ENCODE peak calls at places on chromosomes 5 and 9, in six cellular contexts. U, O, Y, A, V and Z are unnamed samples.

GRCh38 chr9:72203205-72203803 is 54.1 kb downstream of the GDA start:
- DNase-seq in A (peak; percentile 56), O (no peak), Y (no peak), U (peak; percentile 11), V (no peak), Z (peak; percentile 54)

GRCh38 chr9:73451003-73451402 is 299.3 kb downstream of the ANXA1 start:
- DNase-seq in A (no peak), V (no peak), O (no peak), U (no peak), Y (no peak), Z (peak; percentile 53)

GRCh38 chr5:41370482-41370881 is 139.9 kb downstream of the PLCXD3 start:
- DNase-seq in A (no peak), O (no peak), Y (no peak), V (no peak), U (no peak), Z (no peak)

GRCh38 chr9:87545858-87546257 is 48.2 kb downstream of the DAPK1 start:
- DNase-seq in O (no peak), Y (no peak), V (no peak), U (no peak), A (no peak), Z (no peak)

GRCh38 chr9:5850735-5851122 is 17.8 kb upstream of the ERMP1 start:
- DNase-seq in Y (no peak), U (no peak), O (no peak), A (no peak), V (no peak), Z (peak; percentile 68)

GRCh38 chr5:9447691-9448090 is 98.2 kb downstream of the SEMA5A start:
- DNase-seq in O (no peak), A (no peak), Y (no peak), V (no peak), U (no peak), Z (no peak)

GRCh38 chr5:172548311-172548731 is 92.7 kb upstream of the NEURL1B start:
- DNase-seq in V (no peak), A (no peak), Y (no peak), O (peak; percentile 70), U (no peak), Z (no peak)

GRCh38 chr5:56112526-56113121 is 117.9 kb upstream of the IL6ST start:
- DNase-seq in O (no peak), V (no peak), Y (no peak), U (no peak), A (peak; percentile 14), Z (peak; percentile 87)

GRCh38 chr5:73938280-73938937 is 312.4 kb downstream of the ARHGEF28 start:
- DNase-seq in O (no peak), A (peak; percentile 87), U (no peak), V (no peak), Y (no peak), Z (peak; percentile 97)

GRCh38 chr9:111937781-111938426 is 41.3 kb downstream of the UGCG start:
- DNase-seq in O (no peak), Y (no peak), V (peak; percentile 57), U (no peak), A (no peak), Z (peak; percentile 53)

GRCh38 chr5:143011621-143012020 is 241.4 kb downstream of the ARHGAP26 start:
- DNase-seq in A (no peak), V (no peak), U (peak; percentile 62), Y (no peak), O (no peak), Z (no peak)

GRCh38 chr5:141617682-141618029 is 1.1 kb downstream of the DIAPH1 start:
- DNase-seq in A (peak; percentile 22), Y (no peak), O (no peak), U (no peak), V (no peak), Z (peak; percentile 32)

GRCh38 chr9:38707885-38708640 is 11.9 kb downstream of the FAM240B start:
- DNase-seq in O (no peak), A (peak; percentile 29), Y (no peak), U (peak; percentile 27), V (no peak), Z (no peak)
- TF ChIP-seq CTCF in O (no peak), A (peak; percentile 48), Y (no peak), U (peak; percentile 48), V (no peak), Z (peak; percentile 53)

DNA sequence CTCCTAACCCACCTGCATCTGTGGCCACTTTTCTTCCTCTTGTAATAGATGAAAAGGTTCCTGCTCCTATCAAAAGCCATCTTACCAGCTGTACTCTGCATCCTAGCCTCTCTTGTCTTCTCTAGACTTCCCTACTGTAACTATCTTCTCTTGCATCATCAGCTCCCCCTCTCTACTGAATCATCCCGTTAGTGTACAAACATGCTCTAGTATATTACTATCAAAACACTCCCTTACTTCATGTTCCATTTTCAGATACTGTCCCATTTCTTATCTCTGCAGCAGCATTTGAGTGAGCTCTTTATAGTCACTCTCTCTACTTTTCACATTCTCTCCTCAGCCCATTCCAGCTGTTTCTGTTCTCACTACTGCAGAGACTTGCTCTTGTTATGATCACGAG is 2.8 kb downstream of the SRA1 start:
- DNase-seq in A (no peak), U (no peak), Y (no peak), O (no peak), V (no peak), Z (peak; percentile 73)
- H3K36me3 ChIP-seq in A (peaks cover 21% of the 10 kb centered on the region), U (peaks cover 4% of the 10 kb centered on the region), Y (peaks cover 39% of the 10 kb centered on the region), O (peaks cover 3% of the 10 kb centered on the region), V (peaks cover 14% of the 10 kb centered on the region), Z (peaks cover 18% of the 10 kb centered on the region)

GRCh38 chr5:16603701-16604100 is 13.1 kb downstream of the RETREG1 start:
- DNase-seq in U (no peak), A (no peak), Y (no peak), V (no peak), O (no peak), Z (no peak)

GRCh38 chr5:16600397-16600796 is 16.4 kb downstream of the RETREG1 start:
- DNase-seq in O (peak; percentile 73), U (no peak), V (no peak), Y (peak; percentile 79), A (no peak), Z (no peak)

GRCh38 chr5:16602182-16602581 is 14.6 kb downstream of the RETREG1 start:
- DNase-seq in Y (no peak), A (no peak), O (no peak), U (no peak), V (no peak), Z (no peak)

GRCh38 chr5:16603295-16603694 is 13.5 kb downstream of the RETREG1 start:
- DNase-seq in Y (peak; percentile 39), V (no peak), U (no peak), A (no peak), O (no peak), Z (no peak)

DNA sequence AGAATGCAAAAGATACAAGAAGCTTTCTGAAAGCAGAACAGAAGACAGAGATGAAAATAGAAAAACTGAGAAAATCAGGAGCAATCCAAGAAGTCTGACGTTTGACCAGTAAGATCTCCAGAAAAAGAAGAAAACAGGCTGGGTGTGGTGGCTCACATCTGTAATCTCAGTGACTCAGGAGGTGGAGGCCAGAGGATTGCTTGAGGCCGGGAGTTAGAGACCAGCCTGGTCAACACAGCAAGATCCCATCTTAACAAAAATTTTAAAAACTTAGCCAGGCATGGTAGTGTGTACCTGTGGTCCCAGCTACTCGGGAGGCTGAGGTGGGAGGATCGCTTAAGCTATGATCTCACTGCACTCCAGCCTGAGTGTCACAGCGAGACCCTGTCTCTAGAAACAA is 15.8 kb downstream of the RETREG1 start:
- DNase-seq in U (no peak), A (no peak), Y (no peak), O (no peak), V (no peak), Z (no peak)
- H3K4me3 ChIP-seq in U (no peak overlapping the region), A (no peak overlapping the region), Y (no peak overlapping the region), O (no peak overlapping the region), V (no peak overlapping the region), Z (no peak overlapping the region)

GRCh38 chr5:35617435-35618296 is at the start of gene SPEF2:
- DNase-seq in V (peak; percentile 81), Y (peak; percentile 91), U (peak; percentile 85), O (peak; percentile 87), A (peak; percentile 92), Z (peak; percentile 79)
- TF ChIP-seq CTCF in V (peak; percentile 78), Y (peak; percentile 71), U (peak; percentile 86), O (peak; percentile 62), A (peak; percentile 91), Z (peak; percentile 87)

GRCh38 chr5:37170856-37171255 is 78.3 kb downstream of the CPLANE1 start:
- DNase-seq in V (no peak), A (no peak), Y (no peak), U (no peak), O (no peak), Z (no peak)
- H3K36me3 ChIP-seq in V (no peaks in the 10 kb centered on the region), A (peaks cover 17% of the 10 kb centered on the region), Y (peaks cover 81% of the 10 kb centered on the region), U (no peaks in the 10 kb centered on the region), O (peaks cover 35% of the 10 kb centered on the region), Z (peaks cover 1% of the 10 kb centered on the region)

GRCh38 chr9:93100265-93100636 is 4.2 kb downstream of the CARD19 start:
- DNase-seq in V (no peak), A (no peak), U (no peak), O (peak; percentile 53), Y (peak; percentile 23), Z (no peak)

GRCh38 chr9:93098236-93098946 is 2.4 kb downstream of the CARD19 start:
- DNase-seq in Y (peak; percentile 98), U (no peak), A (peak; percentile 95), O (peak; percentile 97), V (peak; percentile 69), Z (peak; percentile 91)

GRCh38 chr9:93097496-93098205 is 1.6 kb downstream of the CARD19 start:
- DNase-seq in V (no peak), U (no peak), Y (peak; percentile 80), A (peak; percentile 9), O (peak; percentile 66), Z (no peak)

GRCh38 chr9:93096811-93097382 is 880 bp downstream of the CARD19 start:
- DNase-seq in A (no peak), V (no peak), Y (peak; percentile 13), O (peak; percentile 69), U (no peak), Z (no peak)

GRCh38 chr9:93099551-93100264 is 3.7 kb downstream of the CARD19 start:
- DNase-seq in Y (peak; percentile 68), U (no peak), V (no peak), A (no peak), O (peak; percentile 67), Z (no peak)
- H3K4me3 ChIP-seq in Y (no peak overlapping the region), U (no peak overlapping the region), V (no peak overlapping the region), A (no peak overlapping the region), O (no peak overlapping the region), Z (no peak overlapping the region)

DNA sequence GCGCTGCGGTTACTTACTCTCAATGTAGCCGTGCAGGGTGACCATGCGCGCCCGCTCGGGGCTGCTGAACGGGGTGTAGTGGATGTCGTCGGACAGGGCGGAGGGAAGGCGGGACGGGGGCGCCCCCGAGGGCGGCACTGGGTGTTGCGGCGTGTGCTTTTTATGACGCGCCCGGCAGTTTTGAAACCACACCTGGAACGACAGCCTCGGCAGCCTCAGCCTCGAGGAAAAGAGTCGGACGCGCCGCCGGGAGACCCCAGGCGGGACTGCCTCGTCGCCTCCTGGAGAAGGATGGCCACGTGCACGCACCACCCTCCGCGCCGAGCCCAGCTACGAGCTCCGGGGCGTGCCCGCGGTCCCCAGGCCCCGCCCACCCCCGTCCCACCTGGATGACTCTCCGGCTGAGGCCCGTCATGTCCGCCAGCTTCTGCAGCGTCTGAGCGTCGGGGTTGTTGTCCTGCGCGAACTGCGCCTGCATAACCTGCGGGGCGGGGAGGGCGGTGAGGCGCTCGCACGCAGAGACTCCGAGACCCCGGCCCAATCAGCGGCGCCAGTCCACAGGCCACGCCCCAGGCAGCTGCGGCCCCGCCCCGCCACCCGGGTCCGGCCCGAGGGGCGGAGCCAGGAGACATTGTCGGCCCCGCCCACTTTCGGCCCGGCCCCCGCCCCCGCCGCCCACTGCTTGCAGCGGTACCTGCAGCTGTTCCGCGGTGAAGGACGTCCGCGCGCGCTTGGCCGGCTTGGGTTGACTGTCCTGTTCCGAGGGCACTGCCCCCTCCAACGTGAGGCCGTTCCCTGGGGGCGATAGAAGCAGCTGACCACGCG is 15.0 kb downstream of the LHX6 start:
- DNase-seq in O (peak; percentile 47), V (peak; percentile 58), U (peak; percentile 97), Y (no peak), A (peak; percentile 89), Z (peak; percentile 67)
- TF ChIP-seq CTCF in O (no peak), V (no peak), U (no peak), Y (no peak), A (no peak), Z (no peak)

GRCh38 chr5:177189965-177190364 is 56.4 kb downstream of the NSD1 start:
- DNase-seq in V (no peak), A (no peak), U (no peak), O (no peak), Y (no peak), Z (no peak)
- H3K36me3 ChIP-seq in V (peaks cover 5% of the 10 kb centered on the region), A (peaks cover 8% of the 10 kb centered on the region), U (no peaks in the 10 kb centered on the region), O (no peaks in the 10 kb centered on the region), Y (peaks cover 42% of the 10 kb centered on the region), Z (peaks cover 3% of the 10 kb centered on the region)